ENCODE peak calls at places on chromosomes 5 and 9, in five cellular contexts. G is A549, Z is GM12891, I is GM12878, O is stomach. N is an unnamed sample.
A peak's percentile ranks its signal among the peaks of the same experiment; 100 is the strongest.

GRCh38 chr9:36738318-36738975 is 165.8 kb downstream of the MELK start:
- DNase-seq in G (peak; percentile 56), Z (no peak), I (no peak), O (no peak), N (no peak)

GRCh38 chr5:122816726-122817125 is 28.7 kb upstream of the SNX24 start:
- DNase-seq in G (no peak), Z (no peak), I (no peak), O (no peak), N (no peak)

GRCh38 chr5:3329427-3329826 is 266.2 kb upstream of the IRX1 start:
- DNase-seq in G (no peak), Z (no peak), I (no peak), O (no peak), N (no peak)

GRCh38 chr5:72848474-72849428 is 32.3 kb downstream of the TNPO1 start:
- DNase-seq in G (peak; percentile 30), Z (peak; percentile 37), I (peak; percentile 40), O (peak; percentile 48), N (peak; percentile 72)

GRCh38 chr9:129816501-129817435 is 7.2 kb downstream of the TOR1A start:
- DNase-seq in G (no peak), Z (no peak), I (no peak), O (no peak), N (no peak)

GRCh38 chr5:66603164-66603563 is 7.0 kb downstream of the MAST4 start:
- DNase-seq in G (no peak), Z (no peak), I (no peak), O (no peak), N (no peak)

GRCh38 chr9:14096182-14096922 is 217.6 kb downstream of the NFIB start:
- DNase-seq in G (peak; percentile 13), Z (no peak), I (no peak), O (peak; percentile 45), N (no peak)

GRCh38 chr5:67494186-67494842 is 297.7 kb upstream of the CD180 start:
- DNase-seq in G (no peak), Z (no peak), I (no peak), O (no peak), N (no peak)

GRCh38 chr5:170469414-170469813 is 34.4 kb upstream of the KCNIP1 start:
- DNase-seq in G (no peak), Z (no peak), I (no peak), O (no peak), N (no peak)

GRCh38 chr9:129026442-129027223 is 1.5 kb downstream of the SH3GLB2 start:
- DNase-seq in G (no peak), Z (no peak), I (no peak), O (peak; percentile 62), N (peak; percentile 67)

GRCh38 chr5:139837711-139838380 is 42.2 kb downstream of the PSD2 start:
- DNase-seq in G (no peak), Z (no peak), I (no peak), O (no peak), N (no peak)

GRCh38 chr9:127707766-127708165 is 978 bp downstream of the CFAP157 start:
- DNase-seq in G (no peak), Z (peak; percentile 62), I (no peak), O (no peak), N (peak; percentile 18)

GRCh38 chr5:137629646-137630045 is 106.2 kb downstream of the KLHL3 start:
- DNase-seq in G (peak; percentile 77), Z (peak; percentile 52), I (peak; percentile 8), O (no peak), N (peak; percentile 70)

GRCh38 chr5:109409061-109409843 is 522 bp downstream of the PJA2 start:
- DNase-seq in G (peak; percentile 67), Z (peak; percentile 32), I (peak; percentile 51), O (peak; percentile 65), N (peak; percentile 88)
- TF ChIP-seq POLR2A in G (no peak), Z (peak; percentile 86), I (peak; percentile 89), O (no peak), N (peak; percentile 64)

DNA sequence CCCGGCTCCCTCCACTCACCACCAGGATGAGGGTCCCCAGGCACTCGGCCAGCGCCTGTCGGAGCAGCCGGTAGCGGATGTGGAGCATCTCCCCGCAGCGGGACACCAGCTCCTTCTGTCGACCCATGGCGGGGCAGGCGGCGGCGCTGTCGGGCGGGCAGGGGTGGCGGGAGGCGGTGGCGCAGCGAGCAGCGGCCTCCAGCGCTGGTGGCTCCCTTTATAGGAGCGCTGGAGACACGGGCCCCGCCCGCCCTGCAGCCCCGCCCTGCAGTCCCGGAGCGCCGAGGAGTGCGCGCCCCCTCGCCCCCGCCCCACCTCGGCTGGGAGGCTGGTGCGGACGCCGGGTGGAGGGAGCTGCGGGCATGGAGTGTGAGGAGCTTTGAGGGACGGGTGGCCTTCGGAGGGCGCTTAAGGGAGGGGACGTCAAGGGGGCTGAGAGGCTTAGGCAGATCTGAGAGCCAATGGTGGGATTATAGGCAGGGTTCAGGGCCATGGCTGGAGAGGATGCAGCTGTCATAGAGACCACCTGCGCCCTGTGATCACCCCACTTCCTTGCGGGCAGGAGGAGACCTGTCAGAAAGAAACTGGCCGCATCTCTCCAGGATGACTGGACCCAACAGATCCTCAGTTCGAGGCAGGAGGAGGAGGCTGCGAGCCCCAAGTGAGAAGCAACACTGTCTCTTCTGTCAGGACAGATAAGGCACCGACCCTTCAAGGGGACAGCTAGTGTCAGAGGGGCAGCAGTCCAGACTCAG is at the start of gene AQP3:
- DNase-seq in G (peak; percentile 80), Z (peak; percentile 52), I (no peak), O (peak; percentile 79), N (peak; percentile 81)
- TF ChIP-seq POLR2A in G (peak; percentile 14), Z (no peak), I (peak; percentile 54), O (no peak), N (peak; percentile 56)

GRCh38 chr9:91904541-91905236 is 45.3 kb downstream of the ROR2 start:
- DNase-seq in G (no peak), Z (no peak), I (no peak), O (no peak), N (peak; percentile 65)

GRCh38 chr9:91907387-91908292 is 42.4 kb downstream of the ROR2 start:
- DNase-seq in G (no peak), Z (no peak), I (no peak), O (no peak), N (peak; percentile 41)

GRCh38 chr9:91905237-91905650 is 44.8 kb downstream of the ROR2 start:
- DNase-seq in G (no peak), Z (no peak), I (no peak), O (no peak), N (peak; percentile 65)

GRCh38 chr9:91908293-91908623 is 41.8 kb downstream of the ROR2 start:
- DNase-seq in G (no peak), Z (no peak), I (no peak), O (no peak), N (no peak)

DNA sequence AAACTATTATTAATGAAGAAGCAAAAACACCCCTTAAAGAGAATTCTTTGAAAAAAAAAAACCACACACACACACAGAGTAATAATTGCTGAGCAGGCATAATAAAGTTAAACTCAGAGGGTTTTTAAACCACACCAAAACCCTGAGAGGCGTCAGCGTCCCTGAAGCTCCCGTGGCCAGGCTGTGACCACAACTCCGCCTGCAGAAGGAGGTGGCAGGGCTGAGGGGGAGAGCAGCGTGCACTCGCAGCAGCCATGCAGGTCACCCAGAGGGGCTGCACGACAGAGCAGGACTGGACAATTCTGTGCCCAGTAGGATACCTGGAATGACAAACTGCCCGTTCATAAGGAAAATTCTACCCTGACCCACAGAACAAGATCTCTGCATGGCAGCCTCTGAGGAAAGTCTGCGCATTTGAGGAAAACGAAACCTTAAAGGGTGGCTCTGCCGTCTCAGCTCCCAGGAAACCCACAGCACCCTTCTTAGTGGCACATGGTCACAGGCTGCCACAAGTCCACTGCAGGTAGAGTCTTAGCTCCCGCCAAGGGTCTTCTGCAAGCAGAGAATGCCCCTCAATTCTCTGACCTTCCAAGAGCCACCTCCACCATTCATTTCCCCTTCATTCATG is 44.0 kb downstream of the ROR2 start:
- DNase-seq in G (peak; percentile 23), Z (peak; percentile 22), I (no peak), O (peak; percentile 45), N (peak; percentile 70)
- TF ChIP-seq POLR2A in G (no peak), Z (no peak), I (no peak), O (no peak), N (peak; percentile 37)

GRCh38 chr9:70042461-70043215 is 1.0 kb upstream of the MAMDC2 start:
- DNase-seq in G (no peak), Z (no peak), I (no peak), O (no peak), N (no peak)

GRCh38 chr9:70043285-70043684 is 363 bp upstream of the MAMDC2 start:
- DNase-seq in G (no peak), Z (no peak), I (no peak), O (no peak), N (no peak)

GRCh38 chr9:70044450-70045307 is 1.0 kb downstream of the MAMDC2 start:
- DNase-seq in G (peak; percentile 15), Z (no peak), I (no peak), O (peak; percentile 31), N (no peak)

GRCh38 chr9:70045452-70045851 is 1.8 kb downstream of the MAMDC2 start:
- DNase-seq in G (no peak), Z (no peak), I (no peak), O (no peak), N (no peak)

DNA sequence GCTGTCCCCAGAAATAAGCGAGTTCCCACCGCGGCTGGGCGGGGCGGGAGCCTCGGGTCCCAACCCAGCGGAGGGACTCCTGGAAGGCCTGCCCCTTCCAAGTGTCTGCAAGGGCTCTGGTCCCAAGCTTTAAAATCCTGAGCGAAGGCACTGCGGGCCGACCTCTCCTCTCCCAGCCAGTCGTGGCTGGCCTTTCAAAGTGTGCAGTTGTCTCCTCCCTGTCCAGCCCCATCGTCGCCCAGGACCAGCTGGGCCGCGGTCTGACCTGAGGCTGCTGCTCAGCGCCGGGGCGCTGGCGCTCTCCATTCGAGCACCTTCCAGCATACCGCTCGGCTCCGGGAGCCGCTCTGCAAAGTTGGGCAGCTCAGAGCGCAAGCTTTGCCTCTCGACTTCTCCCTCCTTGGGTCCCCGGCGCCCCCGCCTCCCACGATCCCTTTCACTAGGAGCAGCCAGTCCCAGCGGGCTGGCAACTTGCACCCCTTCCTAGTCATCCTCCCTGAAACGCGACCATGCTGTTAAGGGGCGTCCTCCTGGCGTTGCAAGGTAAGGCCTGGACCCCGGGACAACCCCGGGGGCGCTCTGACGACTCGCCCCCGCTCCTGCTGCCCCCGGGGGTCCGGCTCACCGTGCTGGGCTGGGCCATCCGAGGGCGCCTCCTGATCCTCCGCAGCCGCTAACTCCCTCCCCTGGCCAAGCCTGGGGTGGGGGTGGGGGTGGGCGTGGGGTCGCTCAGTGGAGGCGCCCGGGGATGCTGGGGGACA is at the start of gene MAMDC2:
- DNase-seq in G (no peak), Z (no peak), I (no peak), O (peak; percentile 27), N (no peak)
- TF ChIP-seq POLR2A in G (no peak), Z (no peak), I (no peak), O (no peak), N (no peak)

GRCh38 chr9:113328045-113328782 is 11.9 kb downstream of the WDR31 start:
- DNase-seq in G (no peak), Z (no peak), I (no peak), O (no peak), N (no peak)

GRCh38 chr9:113337714-113338113 is 2.4 kb downstream of the WDR31 start:
- DNase-seq in G (no peak), Z (no peak), I (no peak), O (no peak), N (no peak)

GRCh38 chr9:113326230-113326629 is 13.8 kb downstream of the WDR31 start:
- DNase-seq in G (no peak), Z (no peak), I (no peak), O (no peak), N (no peak)

DNA sequence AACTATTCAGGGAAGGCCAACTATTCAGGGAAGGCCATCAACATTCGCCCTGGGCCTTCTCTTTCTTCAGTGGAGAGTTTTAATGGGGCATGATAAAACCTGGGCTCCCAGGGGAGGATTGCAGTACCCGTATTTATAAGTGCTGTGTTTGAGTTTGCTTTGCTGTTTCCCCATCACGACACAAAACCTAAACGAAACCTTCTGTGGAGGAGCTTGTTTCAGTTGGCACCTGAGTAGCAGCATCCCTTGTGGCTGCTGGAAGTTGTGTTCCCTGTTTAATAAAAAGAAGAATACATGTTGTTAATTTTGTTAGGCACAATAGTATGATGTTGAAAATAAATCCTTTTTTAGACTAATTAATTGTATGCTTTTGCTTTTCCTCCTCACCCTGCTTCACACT is 8.3 kb downstream of the WDR31 start:
- DNase-seq in G (no peak), Z (no peak), I (no peak), O (no peak), N (no peak)
- TF ChIP-seq POLR2A in G (no peak), Z (no peak), I (no peak), O (no peak), N (no peak)